ENCODE peak calls at places on chromosomes 5 and 9, in eight cellular contexts. T, K, Y, U, Z, R, E and G are unnamed samples.

GRCh38 chr5:180823938-180824629 is 21.5 kb upstream of the MGAT1 start:
- DNase-seq in T (no peak), U (no peak), R (no peak), K (no peak), Y (no peak), Z (no peak), E (no peak), G (no peak)

GRCh38 chr5:36199620-36200019 is 42.1 kb downstream of the NADK2 start:
- DNase-seq in Y (no peak), Z (no peak), T (no peak), K (no peak), R (no peak), E (no peak), U (peak; percentile 35), G (no peak)

GRCh38 chr9:75039006-75039405 is 10.9 kb upstream of the CARNMT1 start:
- DNase-seq in Y (no peak), E (peak; percentile 86), U (peak; percentile 58), T (no peak), Z (no peak), K (peak; percentile 89), R (no peak), G (no peak)

GRCh38 chr5:124402144-124402581 is 344.3 kb downstream of the ZNF608 start:
- DNase-seq in T (no peak), Y (no peak), Z (no peak), K (peak; percentile 28), E (peak; percentile 93), R (no peak), U (peak; percentile 41), G (no peak)

GRCh38 chr9:130017035-130017909 is 25.7 kb downstream of the FNBP1 start:
- DNase-seq in U (no peak), E (no peak), K (no peak), Z (no peak), R (no peak), T (no peak), Y (no peak), G (no peak)

GRCh38 chr5:166909040-166909439 is 1382.4 kb upstream of the WWC1 start:
- DNase-seq in E (peak; percentile 40), Y (no peak), K (no peak), R (no peak), Z (no peak), T (no peak), U (peak; percentile 14), G (no peak)

GRCh38 chr5:16700081-16700480 is 83.3 kb upstream of the RETREG1 start:
- DNase-seq in K (no peak), T (no peak), Y (no peak), U (no peak), Z (no peak), R (no peak), E (no peak), G (no peak)

GRCh38 chr9:36864491-36865410 is 169.3 kb downstream of the PAX5 start:
- DNase-seq in Y (no peak), E (no peak), R (no peak), K (no peak), Z (peak; percentile 71), T (no peak), U (no peak), G (no peak)

GRCh38 chr5:124519396-124519795 is 227.0 kb downstream of the ZNF608 start:
- DNase-seq in U (peak; percentile 67), R (no peak), T (no peak), Z (no peak), Y (peak; percentile 58), E (peak; percentile 88), K (peak; percentile 21), G (no peak)

GRCh38 chr9:126320158-126320922 is 6.3 kb upstream of the MVB12B start:
- DNase-seq in U (peak; percentile 19), Y (no peak), T (no peak), K (no peak), E (no peak), Z (no peak), R (no peak), G (no peak)

GRCh38 chr9:89277454-89277853 is 33.5 kb upstream of the CKS2 start:
- DNase-seq in Y (no peak), R (no peak), E (no peak), U (peak; percentile 31), T (no peak), K (no peak), Z (no peak), G (no peak)

GRCh38 chr9:114155967-114156294 is 594 bp downstream of the COL27A1 start:
- DNase-seq in T (no peak), Z (no peak), U (no peak), E (no peak), Y (no peak), K (no peak), R (peak; percentile 66), G (no peak)

GRCh38 chr5:111472579-111472978 is 39.8 kb downstream of the STARD4 start:
- DNase-seq in U (no peak), Y (no peak), K (no peak), T (no peak), E (no peak), Z (no peak), R (no peak), G (peak; percentile 15)

GRCh38 chr5:1751864-1752822 is 47.5 kb downstream of the MRPL36 start:
- DNase-seq in U (no peak), Z (peak; percentile 20), T (no peak), E (no peak), K (no peak), R (no peak), Y (no peak), G (no peak)

GRCh38 chr5:43121565-43122484 is 1.1 kb downstream of the ZNF131 start:
- DNase-seq in K (no peak), U (peak; percentile 62), E (peak; percentile 64), Y (peak; percentile 37), Z (no peak), R (peak; percentile 32), T (peak; percentile 48), G (peak; percentile 50)

GRCh38 chr5:16628376-16628775 is 11.6 kb upstream of the RETREG1 start:
- DNase-seq in T (no peak), Z (no peak), R (no peak), U (no peak), K (no peak), Y (no peak), E (no peak), G (no peak)

GRCh38 chr5:177269232-177269895 is 34.2 kb downstream of the RAB24 start:
- DNase-seq in E (no peak), R (no peak), Y (no peak), T (no peak), U (no peak), K (no peak), Z (no peak), G (no peak)

GRCh38 chr9:228929-229695 is 14.4 kb downstream of the DOCK8 start:
- DNase-seq in K (no peak), T (no peak), U (no peak), Y (no peak), Z (no peak), R (no peak), E (no peak), G (no peak)

GRCh38 chr5:150410524-150411244 is 2.0 kb downstream of the CD74 start:
- DNase-seq in Z (peak; percentile 73), E (peak; percentile 60), U (peak; percentile 77), R (peak; percentile 72), T (no peak), Y (peak; percentile 65), K (no peak), G (no peak)

GRCh38 chr9:72524820-72525539 is 3.6 kb downstream of the TMC1 start:
- DNase-seq in E (peak; percentile 98), Z (peak; percentile 70), U (peak; percentile 98), Y (peak; percentile 97), K (peak; percentile 97), T (peak; percentile 22), R (no peak), G (peak; percentile 24)

GRCh38 chr5:72328172-72328571 is 8.0 kb downstream of the PTCD2 start:
- DNase-seq in Z (no peak), E (peak; percentile 39), R (no peak), T (no peak), U (peak; percentile 26), Y (no peak), K (no peak), G (no peak)

GRCh38 chr5:54563083-54563761 is 45.7 kb downstream of the SNX18 start:
- DNase-seq in Y (no peak), E (no peak), R (no peak), Z (no peak), T (no peak), K (no peak), U (peak; percentile 21), G (no peak)

GRCh38 chr5:54573783-54574485 is 56.4 kb downstream of the SNX18 start:
- DNase-seq in U (no peak), E (no peak), Y (no peak), Z (no peak), T (no peak), K (no peak), R (no peak), G (no peak)

GRCh38 chr5:54571462-54571861 is 53.9 kb downstream of the SNX18 start:
- DNase-seq in U (no peak), K (no peak), E (no peak), R (no peak), Y (no peak), T (no peak), Z (peak; percentile 35), G (no peak)

GRCh38 chr5:54570923-54571322 is 53.4 kb downstream of the SNX18 start:
- DNase-seq in K (no peak), Z (no peak), U (peak; percentile 62), E (peak; percentile 19), R (peak; percentile 24), Y (no peak), T (no peak), G (no peak)

GRCh38 chr5:54567996-54568395 is 50.4 kb downstream of the SNX18 start:
- DNase-seq in R (no peak), E (no peak), K (no peak), Z (no peak), U (no peak), Y (no peak), T (no peak), G (no peak)
- TF ChIP-seq CTCF in R (no peak), E (no peak), K (no peak), Z (no peak), U (no peak), Y (no peak), T (no peak), G (no peak)

DNA sequence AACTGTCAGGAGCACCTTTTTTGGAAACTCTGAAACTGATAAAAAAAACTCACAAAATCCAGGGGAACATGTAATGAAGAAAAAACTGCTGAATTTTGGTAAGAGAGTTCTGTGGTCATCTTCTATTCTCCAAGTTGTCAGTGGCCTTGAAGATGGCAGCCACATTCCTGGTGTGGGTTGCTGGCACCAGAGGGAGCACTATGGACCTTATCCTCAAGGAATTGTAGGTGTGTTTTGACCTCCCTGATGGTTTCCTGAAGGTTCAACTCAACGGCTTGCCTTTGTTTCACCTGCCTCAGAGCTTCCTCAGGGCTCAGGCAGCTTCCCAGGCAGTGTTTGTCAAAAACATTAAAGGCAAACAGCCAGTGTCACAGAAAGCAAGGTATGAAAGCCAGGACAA is 2.2 kb upstream of the SLC38A9 start:
- DNase-seq in E (no peak), R (no peak), U (no peak), T (no peak), Y (no peak), Z (peak; percentile 41), K (no peak), G (no peak)
- TF ChIP-seq CTCF in E (no peak), R (no peak), U (no peak), T (no peak), Y (peak; percentile 32), Z (peak; percentile 33), K (no peak), G (no peak)

GRCh38 chr5:81524015-81524414 is 130.1 kb upstream of the ACOT12 start:
- DNase-seq in R (no peak), Y (no peak), U (no peak), K (no peak), T (no peak), E (no peak), Z (no peak), G (no peak)
- TF ChIP-seq CTCF in R (no peak), Y (no peak), U (no peak), K (no peak), T (no peak), E (no peak), Z (no peak), G (no peak)

GRCh38 chr9:121445986-121446385 is 53.7 kb downstream of the GGTA1 start:
- DNase-seq in U (no peak), Y (no peak), T (no peak), K (no peak), R (no peak), Z (no peak), E (no peak), G (no peak)
- TF ChIP-seq CTCF in U (no peak), Y (peak; percentile 13), T (peak; percentile 47), K (no peak), R (no peak), Z (peak; percentile 57), E (no peak), G (peak; percentile 17)